ENCODE peak calls at places on chromosomes 2 and 18, in seven cellular contexts. One of them, this sample, is unnamed.

GRCh38 chr18:6666286-6666685 is 63.2 kb upstream of the ARHGAP28 start:
- DNase-seq in NCI-H510A treated with DMSO at 0.1 percent for 48 hours: no peak
- DNase-seq in stimulated activated CD8-positive, alpha-beta memory T cell treated with anti-CD3 and anti-CD28 coated beads, Interleukin-15, amount 100 ng/mL, for 24 hours: no peak
- DNase-seq in MCF 10A: no peak
- DNase-seq in activated CD8-positive, alpha-beta memory T cell treated with anti-CD3 and anti-CD28 coated beads, Interleukin-2, amount 10 ng/mL, durations not matched to agents 7 days and 5 days: no peak
- DNase-seq in glomerular endothelial cell: no peak
- DNase-seq in right lobe of liver: no peak
- DNase-seq in this sample: no peak

GRCh38 chr2:195251221-195251620 is 405.8 kb upstream of the SLC39A10 start:
- DNase-seq in NCI-H510A treated with DMSO at 0.1 percent for 48 hours: no peak
- DNase-seq in right lobe of liver: no peak
- DNase-seq in MCF 10A: no peak
- DNase-seq in stimulated activated CD8-positive, alpha-beta memory T cell treated with anti-CD3 and anti-CD28 coated beads, Interleukin-15, amount 100 ng/mL, for 24 hours: no peak
- DNase-seq in glomerular endothelial cell: peak
- DNase-seq in activated CD8-positive, alpha-beta memory T cell treated with anti-CD3 and anti-CD28 coated beads, Interleukin-2, amount 10 ng/mL, durations not matched to agents 7 days and 5 days: no peak
- DNase-seq in this sample: no peak

GRCh38 chr2:197453914-197454398 is 604 bp downstream of the COQ10B start:
- DNase-seq in activated CD8-positive, alpha-beta memory T cell treated with anti-CD3 and anti-CD28 coated beads, Interleukin-2, amount 10 ng/mL, durations not matched to agents 7 days and 5 days: no peak
- DNase-seq in NCI-H510A treated with DMSO at 0.1 percent for 48 hours: no peak
- DNase-seq in stimulated activated CD8-positive, alpha-beta memory T cell treated with anti-CD3 and anti-CD28 coated beads, Interleukin-15, amount 100 ng/mL, for 24 hours: no peak
- DNase-seq in glomerular endothelial cell: no peak
- DNase-seq in MCF 10A: peak
- DNase-seq in right lobe of liver: peak
- DNase-seq in this sample: no peak

GRCh38 chr18:32469691-32470131 is 971 bp downstream of the GAREM1 start:
- DNase-seq in MCF 10A: peak
- DNase-seq in stimulated activated CD8-positive, alpha-beta memory T cell treated with anti-CD3 and anti-CD28 coated beads, Interleukin-15, amount 100 ng/mL, for 24 hours: no peak
- DNase-seq in activated CD8-positive, alpha-beta memory T cell treated with anti-CD3 and anti-CD28 coated beads, Interleukin-2, amount 10 ng/mL, durations not matched to agents 7 days and 5 days: no peak
- DNase-seq in right lobe of liver: no peak
- DNase-seq in glomerular endothelial cell: no peak
- DNase-seq in NCI-H510A treated with DMSO at 0.1 percent for 48 hours: no peak
- DNase-seq in this sample: peak

GRCh38 chr2:26492749-26493515 is 15.0 kb upstream of the OTOF start:
- DNase-seq in MCF 10A: no peak
- DNase-seq in glomerular endothelial cell: no peak
- DNase-seq in NCI-H510A treated with DMSO at 0.1 percent for 48 hours: no peak
- DNase-seq in stimulated activated CD8-positive, alpha-beta memory T cell treated with anti-CD3 and anti-CD28 coated beads, Interleukin-15, amount 100 ng/mL, for 24 hours: no peak
- DNase-seq in activated CD8-positive, alpha-beta memory T cell treated with anti-CD3 and anti-CD28 coated beads, Interleukin-2, amount 10 ng/mL, durations not matched to agents 7 days and 5 days: no peak
- DNase-seq in right lobe of liver: no peak
- DNase-seq in this sample: no peak

GRCh38 chr2:112692496-112692911 is 28.3 kb upstream of the NT5DC4 start:
- DNase-seq in glomerular endothelial cell: peak
- DNase-seq in right lobe of liver: peak
- DNase-seq in NCI-H510A treated with DMSO at 0.1 percent for 48 hours: peak
- DNase-seq in stimulated activated CD8-positive, alpha-beta memory T cell treated with anti-CD3 and anti-CD28 coated beads, Interleukin-15, amount 100 ng/mL, for 24 hours: no peak
- DNase-seq in MCF 10A: peak
- DNase-seq in activated CD8-positive, alpha-beta memory T cell treated with anti-CD3 and anti-CD28 coated beads, Interleukin-2, amount 10 ng/mL, durations not matched to agents 7 days and 5 days: peak
- DNase-seq in this sample: peak

GRCh38 chr18:9849407-9849961 is 36.3 kb upstream of the TXNDC2 start:
- DNase-seq in glomerular endothelial cell: no peak
- DNase-seq in MCF 10A: no peak
- DNase-seq in activated CD8-positive, alpha-beta memory T cell treated with anti-CD3 and anti-CD28 coated beads, Interleukin-2, amount 10 ng/mL, durations not matched to agents 7 days and 5 days: no peak
- DNase-seq in right lobe of liver: no peak
- DNase-seq in stimulated activated CD8-positive, alpha-beta memory T cell treated with anti-CD3 and anti-CD28 coated beads, Interleukin-15, amount 100 ng/mL, for 24 hours: no peak
- DNase-seq in NCI-H510A treated with DMSO at 0.1 percent for 48 hours: no peak
- DNase-seq in this sample: no peak

GRCh38 chr2:74576151-74576755 is 21.7 kb downstream of the DOK1 start:
- DNase-seq in activated CD8-positive, alpha-beta memory T cell treated with anti-CD3 and anti-CD28 coated beads, Interleukin-2, amount 10 ng/mL, durations not matched to agents 7 days and 5 days: no peak
- DNase-seq in MCF 10A: no peak
- DNase-seq in right lobe of liver: no peak
- DNase-seq in NCI-H510A treated with DMSO at 0.1 percent for 48 hours: no peak
- DNase-seq in stimulated activated CD8-positive, alpha-beta memory T cell treated with anti-CD3 and anti-CD28 coated beads, Interleukin-15, amount 100 ng/mL, for 24 hours: no peak
- DNase-seq in glomerular endothelial cell: no peak
- DNase-seq in this sample: peak

GRCh38 chr2:111944536-111945210 is 46.3 kb downstream of the MERTK start:
- DNase-seq in NCI-H510A treated with DMSO at 0.1 percent for 48 hours: peak
- DNase-seq in glomerular endothelial cell: no peak
- DNase-seq in activated CD8-positive, alpha-beta memory T cell treated with anti-CD3 and anti-CD28 coated beads, Interleukin-2, amount 10 ng/mL, durations not matched to agents 7 days and 5 days: no peak
- DNase-seq in MCF 10A: no peak
- DNase-seq in right lobe of liver: no peak
- DNase-seq in stimulated activated CD8-positive, alpha-beta memory T cell treated with anti-CD3 and anti-CD28 coated beads, Interleukin-15, amount 100 ng/mL, for 24 hours: no peak
- DNase-seq in this sample: no peak